ENCODE peak calls at places on chromosomes 1 and 21, in nine cellular contexts. H is epithelial cell of esophagus; Q is neural crest cell; V is fibroblast of pulmonary artery; C is fibroblast of lung; E is stimulated activated naive CD8-positive, alpha-beta T cell treated with anti-CD3 and anti-CD28 coated beads, Interleukin-15, amount 100 ng/mL, for 72 hours; G is stimulated activated CD4-positive, alpha-beta T cell treated with anti-CD3 and anti-CD28 coated beads, Interleukin-1b, Interleukin-23, amount 100 ng/mL, for 24 hours; I is stimulated activated CD8-positive, alpha-beta memory T cell treated with anti-CD3 and anti-CD28 coated beads, Interleukin-15, amount 100 ng/mL, for 1 hour; L is ureter. S is an unnamed sample.

GRCh38 chr1:4172659-4173599 is 272.9 kb upstream of the C1orf174 start:
- DNase-seq in H (no peak), Q (peak), V (no peak), C (no peak), E (peak), G (no peak), I (no peak), L (no peak), S (no peak)

GRCh38 chr1:156599811-156600210 is 1.5 kb downstream of the GPATCH4 start:
- DNase-seq in H (peak), Q (no peak), V (no peak), C (no peak), E (no peak), G (no peak), I (no peak), L (no peak), S (no peak)

GRCh38 chr1:100624886-100625430 is 87.0 kb downstream of the GPR88 start:
- DNase-seq in H (no peak), Q (no peak), V (no peak), C (no peak), E (no peak), G (no peak), I (no peak), L (no peak), S (no peak)

GRCh38 chr1:115642168-115643072 is 650 bp downstream of the VANGL1 start:
- DNase-seq in H (peak), Q (peak), V (peak), C (peak), E (peak), G (no peak), I (no peak), L (peak), S (no peak)

GRCh38 chr1:7378346-7379130 is 392.6 kb upstream of the VAMP3 start:
- DNase-seq in H (no peak), Q (no peak), V (no peak), C (no peak), E (no peak), G (no peak), I (no peak), L (peak), S (no peak)

GRCh38 chr1:42973304-42973703 is 14.6 kb upstream of the SLC2A1 start:
- DNase-seq in H (no peak), Q (no peak), V (no peak), C (no peak), E (no peak), G (no peak), I (no peak), L (no peak), S (no peak)

GRCh38 chr21:43340491-43341348 is 86.2 kb downstream of the SIK1 start:
- DNase-seq in H (peak), Q (no peak), V (peak), C (peak), E (no peak), G (no peak), I (no peak), L (no peak), S (no peak)

GRCh38 chr1:217911908-217912307 is 280.8 kb downstream of the SPATA17 start:
- DNase-seq in H (no peak), Q (no peak), V (no peak), C (peak), E (no peak), G (no peak), I (no peak), L (no peak), S (no peak)

GRCh38 chr1:160971618-160972056 is 17.0 kb upstream of the ITLN2 start:
- DNase-seq in H (peak), Q (peak), V (no peak), C (no peak), E (peak), G (no peak), I (no peak), L (no peak), S (no peak)

GRCh38 chr1:213274140-213274539 is 223.1 kb downstream of the RPS6KC1 start:
- DNase-seq in H (no peak), Q (no peak), V (no peak), C (no peak), E (no peak), G (no peak), I (no peak), L (no peak), S (no peak)

GRCh38 chr21:20720623-20721022 is 277.6 kb upstream of the NCAM2 start:
- DNase-seq in H (no peak), Q (no peak), V (peak), C (peak), E (no peak), G (no peak), I (no peak), L (no peak), S (no peak)

GRCh38 chr1:205746757-205747412 is 3.1 kb downstream of the NUCKS1 start:
- DNase-seq in H (peak), Q (no peak), V (no peak), C (peak), E (no peak), G (no peak), I (no peak), L (no peak), S (no peak)

GRCh38 chr1:89800022-89800655 is 20.7 kb upstream of the LRRC8D start:
- DNase-seq in H (no peak), Q (no peak), V (no peak), C (no peak), E (no peak), G (no peak), I (no peak), L (no peak), S (no peak)

GRCh38 chr1:151362308-151363155 is 10.0 kb downstream of the SELENBP1 start:
- DNase-seq in H (no peak), Q (no peak), V (no peak), C (no peak), E (no peak), G (no peak), I (no peak), L (no peak), S (no peak)

GRCh38 chr1:20242890-20243479 is 47.7 kb upstream of the VWA5B1 start:
- DNase-seq in H (no peak), Q (no peak), V (no peak), C (no peak), E (no peak), G (no peak), I (no peak), L (no peak), S (no peak)

GRCh38 chr1:78830321-78830720 is 176.2 kb downstream of the ADGRL4 start:
- DNase-seq in H (no peak), Q (no peak), V (no peak), C (no peak), E (no peak), G (no peak), I (no peak), L (no peak), S (no peak)

GRCh38 chr21:46325073-46325912 is 1.3 kb downstream of the PCNT start:
- DNase-seq in H (peak), Q (peak), V (peak), C (peak), E (peak), G (peak), I (no peak), L (peak), S (no peak)

GRCh38 chr1:221865808-221866207 is 123.9 kb upstream of the DUSP10 start:
- DNase-seq in H (peak), Q (no peak), V (no peak), C (no peak), E (no peak), G (no peak), I (no peak), L (no peak), S (no peak)

GRCh38 chr1:91569411-91570104 is 68.9 kb downstream of the CDC7 start:
- DNase-seq in H (peak), Q (no peak), V (peak), C (peak), E (no peak), G (no peak), I (no peak), L (peak), S (no peak)

GRCh38 chr1:156862602-156863599 is 2.2 kb downstream of the NTRK1 start:
- DNase-seq in H (peak), Q (no peak), V (no peak), C (no peak), E (no peak), G (no peak), I (no peak), L (no peak), S (no peak)

GRCh38 chr1:160161965-160162705 is 10.7 kb downstream of the ATP1A4 start:
- DNase-seq in H (peak), Q (peak), V (peak), C (peak), E (no peak), G (no peak), I (no peak), L (no peak), S (peak)

GRCh38 chr1:10253755-10254154 is 43.4 kb downstream of the KIF1B start:
- DNase-seq in H (peak), Q (no peak), V (peak), C (peak), E (no peak), G (no peak), I (no peak), L (no peak), S (no peak)

GRCh38 chr1:244633140-244633539 is 19.8 kb upstream of the DESI2 start:
- DNase-seq in H (no peak), Q (no peak), V (no peak), C (no peak), E (no peak), G (no peak), I (no peak), L (no peak), S (no peak)

GRCh38 chr1:94734963-94735899 is 84.9 kb upstream of the SLC44A3 start:
- DNase-seq in H (peak), Q (no peak), V (peak), C (peak), E (no peak), G (no peak), I (no peak), L (no peak), S (peak)

GRCh38 chr1:67713071-67713806 is 28.2 kb downstream of the GADD45A start:
- DNase-seq in H (peak), Q (no peak), V (peak), C (peak), E (no peak), G (no peak), I (no peak), L (peak), S (no peak)

GRCh38 chr1:229197225-229197677 is 73.7 kb upstream of the RAB4A start:
- DNase-seq in H (no peak), Q (no peak), V (no peak), C (no peak), E (no peak), G (no peak), I (no peak), L (no peak), S (no peak)

GRCh38 chr1:204320413-204320812 is 39.3 kb downstream of the PLEKHA6 start:
- DNase-seq in H (peak), Q (no peak), V (peak), C (peak), E (no peak), G (no peak), I (no peak), L (no peak), S (no peak)

GRCh38 chr1:228358039-228358763 is 48.4 kb downstream of the TRIM11 start:
- DNase-seq in H (peak), Q (no peak), V (no peak), C (no peak), E (no peak), G (no peak), I (no peak), L (no peak), S (no peak)

GRCh38 chr1:111570781-111571181 is 48.8 kb upstream of the RAP1A start:
- DNase-seq in H (peak), Q (peak), V (no peak), C (no peak), E (peak), G (no peak), I (no peak), L (no peak), S (peak)

GRCh38 chr1:119467219-119467618 is 39.8 kb upstream of the HSD3B1 start:
- DNase-seq in H (peak), Q (no peak), V (no peak), C (no peak), E (no peak), G (no peak), I (no peak), L (peak), S (no peak)

GRCh38 chr1:1358433-1359201 is at the start of gene MXRA8:
- DNase-seq in H (no peak), Q (no peak), V (peak), C (peak), E (no peak), G (no peak), I (no peak), L (peak), S (no peak)

GRCh38 chr1:181416268-181416855 is 67.0 kb upstream of the CACNA1E start:
- DNase-seq in H (no peak), Q (no peak), V (no peak), C (no peak), E (no peak), G (no peak), I (no peak), L (no peak), S (no peak)

GRCh38 chr1:91189096-91189495 is 167.3 kb upstream of the ZNF644 start:
- DNase-seq in H (peak), Q (no peak), V (no peak), C (no peak), E (no peak), G (no peak), I (no peak), L (no peak), S (no peak)

GRCh38 chr1:245641384-245641783 is 486.6 kb downstream of the KIF26B start:
- DNase-seq in H (no peak), Q (no peak), V (no peak), C (no peak), E (no peak), G (no peak), I (no peak), L (no peak), S (no peak)

S was measured in iPS DF 19.7.